ENCODE peak calls at places on chromosomes 6 and 20, in six cellular contexts. G, W, F, L, X and J are unnamed samples.

GRCh38 chr6:97322811-97323210 is 39.8 kb upstream of the MMS22L start:
- DNase-seq in W (no peak), F (peak; percentile 65), G (no peak), X (no peak), L (no peak), J (no peak)

GRCh38 chr20:54468082-54468481 is 7.3 kb upstream of the DOK5 start:
- DNase-seq in X (no peak), W (no peak), G (no peak), L (no peak), F (no peak), J (no peak)

GRCh38 chr6:111750753-111751684 is 122.2 kb downstream of the FYN start:
- DNase-seq in F (no peak), X (no peak), G (no peak), W (peak; percentile 40), L (no peak), J (no peak)

GRCh38 chr6:93419304-93420162 is at the start of gene EPHA7:
- DNase-seq in W (peak; percentile 99), X (peak; percentile 98), F (peak; percentile 89), G (peak; percentile 97), L (peak; percentile 88), J (peak; percentile 76)

GRCh38 chr6:34239240-34239825 is 2.7 kb downstream of the HMGA1 start:
- DNase-seq in G (no peak), F (no peak), X (no peak), W (no peak), L (no peak), J (peak; percentile 42)

GRCh38 chr6:224350-224749 is 67.9 kb upstream of the DUSP22 start:
- DNase-seq in F (no peak), W (no peak), L (no peak), X (peak; percentile 3), G (no peak), J (no peak)

GRCh38 chr20:23151885-23152284 is 65.8 kb upstream of the CD93 start:
- DNase-seq in G (no peak), F (no peak), X (no peak), W (no peak), L (no peak), J (no peak)

GRCh38 chr6:42165016-42165415 is 8.1 kb upstream of the GUCA1A start:
- DNase-seq in X (peak; percentile 90), G (no peak), F (no peak), L (no peak), W (no peak), J (no peak)

GRCh38 chr20:17108896-17109295 is 117.9 kb upstream of the PCSK2 start:
- DNase-seq in L (no peak), G (no peak), W (no peak), X (no peak), F (no peak), J (no peak)

GRCh38 chr20:61649879-61650200 is 397.8 kb downstream of the CDH4 start:
- DNase-seq in F (no peak), L (no peak), G (no peak), W (no peak), X (no peak), J (no peak)

GRCh38 chr6:119612871-119613515 is 263.4 kb upstream of the MAN1A1 start:
- DNase-seq in F (peak; percentile 27), W (no peak), G (no peak), X (peak; percentile 83), L (no peak), J (no peak)

GRCh38 chr20:34544109-34544793 is 14.3 kb upstream of the MAP1LC3A start:
- DNase-seq in G (no peak), L (no peak), X (no peak), W (peak; percentile 48), F (no peak), J (no peak)

GRCh38 chr6:96582457-96582856 is 19.5 kb downstream of the FHL5 start:
- DNase-seq in W (no peak), X (no peak), L (no peak), F (no peak), G (no peak), J (no peak)

GRCh38 chr6:165889636-165890403 is 226.8 kb upstream of the PDE10A start:
- DNase-seq in F (no peak), G (no peak), W (peak; percentile 63), L (no peak), X (peak; percentile 88), J (no peak)

GRCh38 chr6:134240664-134241431 is 77.1 kb downstream of the SGK1 start:
- DNase-seq in G (no peak), L (peak; percentile 73), F (peak; percentile 94), W (no peak), X (no peak), J (no peak)

GRCh38 chr20:44407402-44408184 is 52.1 kb downstream of the HNF4A start:
- DNase-seq in L (no peak), X (peak; percentile 96), F (peak; percentile 94), W (no peak), G (no peak), J (no peak)

GRCh38 chr6:130843575-130844320 is 16.5 kb downstream of the SMLR1 start:
- DNase-seq in G (no peak), F (peak; percentile 43), L (no peak), W (no peak), X (no peak), J (no peak)

GRCh38 chr20:62734881-62735280 is 26.2 kb downstream of the NTSR1 start:
- DNase-seq in G (no peak), X (peak; percentile 66), W (no peak), L (no peak), F (no peak), J (no peak)

GRCh38 chr6:148177589-148178233 is 164.9 kb upstream of the SASH1 start:
- DNase-seq in W (peak; percentile 79), L (peak; percentile 63), G (no peak), F (peak; percentile 66), X (peak; percentile 92), J (no peak)

GRCh38 chr6:157223021-157223430 is 100.3 kb downstream of the TMEM242 start:
- DNase-seq in F (no peak), W (no peak), L (no peak), X (peak; percentile 82), G (no peak), J (no peak)

DNA sequence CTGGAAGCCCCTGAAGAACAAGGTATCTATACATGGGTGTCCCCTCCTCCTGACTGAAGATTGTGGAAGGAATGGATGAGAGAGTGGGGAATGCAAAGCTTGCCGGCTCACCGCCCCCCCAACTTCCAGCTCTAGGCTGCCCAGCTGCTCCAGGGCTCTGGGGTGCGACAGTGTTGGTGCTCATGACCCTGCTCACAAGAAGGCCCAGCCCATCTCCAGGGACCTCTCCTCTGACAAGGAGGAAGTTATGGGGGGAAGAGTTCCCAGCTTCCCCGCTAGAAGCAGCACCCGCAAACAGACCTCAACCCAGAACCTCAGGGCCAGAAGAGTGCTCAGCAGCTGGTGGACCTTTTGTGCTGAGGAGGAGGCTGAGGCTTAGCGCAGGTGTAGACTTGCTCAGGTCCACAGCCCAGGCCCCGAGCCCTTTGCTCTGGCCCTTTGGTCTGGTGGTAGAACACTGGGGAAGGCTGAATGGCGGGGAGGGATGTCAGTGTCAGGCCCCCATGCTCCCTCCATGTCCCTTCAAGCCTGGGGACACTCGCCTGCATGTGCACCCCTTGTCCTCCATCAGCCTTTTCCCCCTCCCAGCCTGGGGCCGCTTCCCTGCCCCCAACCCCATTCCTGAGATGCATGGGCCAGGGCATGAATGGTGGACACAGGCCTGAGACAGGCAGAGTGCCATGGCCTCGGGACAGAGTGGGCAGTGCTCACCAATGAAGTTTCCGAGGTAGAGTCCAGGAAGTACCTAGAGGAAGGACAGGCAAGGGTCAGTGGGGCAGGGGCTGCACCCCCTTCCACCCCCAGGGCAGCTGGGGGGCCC is 1.3 kb downstream of the DUSP15 start:
- DNase-seq in L (no peak), W (no peak), G (no peak), F (no peak), X (no peak), J (no peak)
- TF ChIP-seq CTCF in L (no peak), W (no peak), G (no peak), F (no peak), X (no peak), J (no peak)

GRCh38 chr6:63574554-63574900 is 2.2 kb downstream of the LOC128125822 start:
- DNase-seq in F (no peak), X (no peak), G (no peak), L (no peak), W (no peak), J (no peak)
- TF ChIP-seq CTCF in F (no peak), X (no peak), G (no peak), L (no peak), W (peak; percentile 2), J (no peak)

GRCh38 chr6:8905647-8906231 is 470.4 kb upstream of the SLC35B3 start:
- DNase-seq in F (peak; percentile 20), L (peak; percentile 32), X (no peak), W (no peak), G (no peak), J (no peak)

GRCh38 chr6:8906699-8907098 is 471.4 kb upstream of the SLC35B3 start:
- DNase-seq in F (no peak), W (no peak), X (no peak), G (no peak), L (no peak), J (no peak)

GRCh38 chr6:8908638-8909037 is 473.3 kb upstream of the SLC35B3 start:
- DNase-seq in W (no peak), F (no peak), L (no peak), G (no peak), X (no peak), J (no peak)

DNA sequence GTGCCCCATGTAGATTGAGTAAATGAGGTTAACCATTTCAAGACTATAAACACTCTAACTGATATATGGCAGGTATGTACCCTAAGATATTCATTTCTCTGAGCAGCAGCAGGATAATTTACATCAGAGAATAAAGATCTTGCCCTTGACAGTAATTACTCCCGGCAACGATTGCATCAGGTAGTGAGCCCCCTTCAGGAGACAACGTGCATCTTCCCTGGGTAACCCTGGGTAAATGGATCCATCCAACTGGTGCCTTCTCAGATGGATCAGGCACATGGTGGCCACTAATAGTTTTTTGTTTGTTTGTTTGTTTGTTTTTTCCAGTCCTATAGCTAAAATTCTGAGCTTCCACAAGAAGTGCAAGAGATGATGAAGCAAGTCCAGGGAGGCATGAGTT is 469.4 kb upstream of the SLC35B3 start:
- DNase-seq in F (peak; percentile 9), L (no peak), G (no peak), W (peak; percentile 42), X (no peak), J (no peak)
- TF ChIP-seq CTCF in F (peak; percentile 36), L (no peak), G (peak; percentile 16), W (peak; percentile 39), X (no peak), J (peak; percentile 30)

DNA sequence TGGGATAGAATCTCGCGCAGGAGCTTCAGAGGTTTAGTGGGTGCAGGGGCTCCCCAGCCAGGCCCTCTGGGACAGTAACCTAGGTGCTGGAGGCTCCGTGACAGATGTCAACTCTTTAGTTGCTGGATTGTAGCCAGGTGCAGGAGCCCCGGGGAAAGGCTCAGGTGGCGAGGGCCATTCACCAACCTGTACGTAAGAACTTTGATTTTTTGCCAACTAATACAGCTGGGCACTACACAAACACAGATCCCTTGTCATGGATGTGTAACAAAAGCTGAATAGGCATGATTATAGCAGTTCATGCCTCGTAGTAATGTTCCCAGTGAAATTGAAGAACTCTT is 82.6 kb downstream of the CDC5L start:
- DNase-seq in L (no peak), F (peak; percentile 61), W (no peak), X (no peak), G (no peak), J (no peak)
- TF ChIP-seq CTCF in L (no peak), F (no peak), W (no peak), X (peak; percentile 12), G (no peak), J (no peak)

GRCh38 chr6:26352315-26352714 is 12.7 kb upstream of the BTN3A2 start:
- DNase-seq in L (no peak), W (no peak), X (no peak), G (no peak), F (no peak), J (no peak)
- TF ChIP-seq CTCF in L (no peak), W (no peak), X (no peak), G (no peak), F (no peak), J (no peak)